ENCODE peak calls at places on chromosomes 11 and 22, in five cellular contexts. N, H, Y, I and W are unnamed samples.

GRCh38 chr11:31856248-31856647 is 45.1 kb upstream of the PAX6 start:
- DNase-seq in H (no peak), Y (no peak), N (no peak), I (peak), W (no peak)

GRCh38 chr22:20550851-20551744 is 43.7 kb downstream of the MED15 start:
- DNase-seq in H (no peak), N (no peak), I (no peak), Y (peak), W (peak)

GRCh38 chr11:96905663-96906062 is 515.9 kb downstream of the JRKL start:
- DNase-seq in Y (no peak), H (no peak), N (no peak), I (no peak), W (no peak)

GRCh38 chr11:111512296-111513239 is at the start of gene BTG4:
- DNase-seq in I (no peak), N (no peak), H (no peak), Y (no peak), W (no peak)

GRCh38 chr11:10694481-10695239 is 1.1 kb upstream of the IRAG1 start:
- DNase-seq in I (no peak), Y (peak), H (no peak), N (no peak), W (peak)

GRCh38 chr11:1435820-1436467 is 46.2 kb downstream of the BRSK2 start:
- DNase-seq in H (no peak), N (no peak), Y (no peak), I (no peak), W (no peak)

GRCh38 chr22:35542972-35543516 is 2.4 kb downstream of the RASD2 start:
- DNase-seq in I (no peak), H (no peak), Y (no peak), N (no peak), W (no peak)

GRCh38 chr11:128422576-128423370 is 164.6 kb downstream of the ETS1 start:
- DNase-seq in Y (no peak), H (no peak), I (no peak), N (no peak), W (no peak)

GRCh38 chr11:118622376-118623290 is 15.2 kb downstream of the PHLDB1 start:
- DNase-seq in H (no peak), I (peak), Y (peak), N (no peak), W (peak)

GRCh38 chr11:36376315-36376887 is 80.3 kb downstream of the PRR5L start:
- DNase-seq in I (no peak), H (peak), N (no peak), Y (no peak), W (peak)

GRCh38 chr11:128720522-128720985 is 26.7 kb downstream of the FLI1 start:
- DNase-seq in N (no peak), I (no peak), H (peak), Y (no peak), W (peak)

GRCh38 chr11:6297831-6298230 is 22.5 kb downstream of the CAVIN3 start:
- DNase-seq in N (no peak), Y (peak), I (peak), H (no peak), W (no peak)

GRCh38 chr11:90237004-90237403 is 14.2 kb upstream of the CHORDC1 start:
- DNase-seq in H (no peak), N (no peak), Y (no peak), I (no peak), W (no peak)

GRCh38 chr22:41446057-41446501 is 522 bp downstream of the TOB2 start:
- DNase-seq in N (no peak), H (peak), I (no peak), Y (no peak), W (no peak)

GRCh38 chr11:75013051-75013450 is 24.3 kb downstream of the NEU3 start:
- DNase-seq in N (no peak), Y (no peak), H (no peak), I (peak), W (no peak)

GRCh38 chr11:19769820-19770219 is 57.2 kb downstream of the NAV2 start:
- DNase-seq in H (no peak), N (no peak), Y (peak), I (peak), W (peak)

GRCh38 chr11:62775646-62776045 is 4.5 kb downstream of the TAF6L start:
- DNase-seq in N (no peak), Y (no peak), I (no peak), H (no peak), W (no peak)

GRCh38 chr22:42170946-42171345 is 40.3 kb upstream of the CYP2D6 start:
- DNase-seq in Y (no peak), N (no peak), I (no peak), H (no peak), W (no peak)

GRCh38 chr22:17102297-17102667 is 17.5 kb downstream of the IL17RA start:
- DNase-seq in Y (no peak), H (no peak), I (no peak), N (no peak), W (no peak)

GRCh38 chr22:43561421-43562178 is 149.8 kb downstream of the MPPED1 start:
- DNase-seq in I (no peak), H (no peak), Y (no peak), N (no peak), W (no peak)
- H3K4me2 ChIP-seq in I (no peak), H (no peak), Y (no peak), N (no peak), W (no peak)

GRCh38 chr11:110069158-110069737 is 23.9 kb upstream of the ZC3H12C start:
- DNase-seq in I (peak), N (no peak), Y (peak), H (no peak), W (peak)
- H3K9ac ChIP-seq in I (peak), N (no peak), Y (no peak), H (no peak), W (no peak)

GRCh38 chr22:23222033-23222840 is 41.9 kb downstream of the BCR start:
- DNase-seq in H (no peak), I (no peak), N (no peak), Y (no peak), W (no peak)

GRCh38 chr22:23222875-23223565 is 42.7 kb downstream of the BCR start:
- DNase-seq in H (no peak), I (no peak), Y (no peak), N (no peak), W (no peak)

GRCh38 chr22:23225337-23225723 is 45.0 kb downstream of the BCR start:
- DNase-seq in N (no peak), Y (no peak), I (no peak), H (no peak), W (no peak)

GRCh38 chr22:23225724-23226496 is 45.6 kb downstream of the BCR start:
- DNase-seq in N (no peak), H (no peak), I (peak), Y (peak), W (peak)

DNA sequence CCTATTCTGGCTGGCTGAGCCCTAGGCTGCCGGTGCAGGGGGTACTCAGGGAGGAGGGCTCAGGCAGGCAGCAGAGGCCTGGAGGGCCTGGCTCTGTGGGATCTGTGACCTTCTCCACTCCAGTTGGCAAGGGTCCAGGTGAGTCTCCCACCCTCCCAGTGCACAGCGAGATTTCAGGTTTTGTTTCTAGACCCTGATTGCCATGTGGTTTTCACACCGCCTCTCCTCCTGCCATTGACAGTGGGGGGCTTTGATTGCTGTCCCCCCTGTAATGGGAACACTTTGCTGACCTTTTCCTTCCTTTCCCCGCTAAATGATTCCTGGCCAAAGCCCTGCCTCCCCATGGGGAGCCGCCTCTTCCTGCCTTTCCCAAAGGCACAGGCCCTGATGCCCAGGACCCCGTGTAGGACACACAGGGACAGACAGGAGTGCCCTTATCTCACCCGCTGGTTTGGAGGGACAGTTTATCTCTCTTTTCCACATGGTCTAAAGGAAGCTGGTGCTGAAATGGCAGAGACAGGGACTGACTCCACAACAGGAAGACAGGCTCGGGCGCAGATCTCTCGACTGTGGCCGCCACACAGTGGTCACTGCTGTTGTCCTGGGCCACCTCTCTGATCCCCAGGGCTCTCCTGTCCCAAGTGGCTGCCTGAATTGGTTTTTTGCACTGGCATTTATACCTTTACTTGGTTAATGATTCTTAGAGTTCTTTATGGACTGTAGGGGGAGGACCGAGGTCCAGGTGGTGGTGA is 43.4 kb downstream of the BCR start:
- DNase-seq in N (no peak), I (no peak), H (no peak), Y (no peak), W (no peak)
- H3K4me2 ChIP-seq in N (no peak), I (no peak), H (no peak), Y (no peak), W (no peak)

GRCh38 chr11:64036081-64037026 is 623 bp downstream of the FLRT1 start:
- DNase-seq in N (no peak), Y (peak), I (peak), H (no peak), W (peak)
- H3K9ac ChIP-seq in N (no peak), Y (no peak), I (no peak), H (peak), W (peak)

GRCh38 chr11:34356576-34356917 is 1.3 kb downstream of the ABTB2 start:
- DNase-seq in I (no peak), H (no peak), Y (peak), N (no peak), W (peak)

GRCh38 chr11:34356130-34356529 is 1.7 kb downstream of the ABTB2 start:
- DNase-seq in H (no peak), I (no peak), Y (no peak), N (no peak), W (no peak)

GRCh38 chr11:34356918-34357645 is 728 bp downstream of the ABTB2 start:
- DNase-seq in H (peak), N (no peak), I (peak), Y (peak), W (peak)

GRCh38 chr11:34355726-34356125 is 2.1 kb downstream of the ABTB2 start:
- DNase-seq in H (no peak), N (no peak), I (no peak), Y (no peak), W (no peak)

GRCh38 chr11:34354782-34355181 is 3.0 kb downstream of the ABTB2 start:
- DNase-seq in N (no peak), H (no peak), Y (peak), I (peak), W (peak)
- H3K4me2 ChIP-seq in N (no peak), H (no peak), Y (peak), I (peak), W (peak)

DNA sequence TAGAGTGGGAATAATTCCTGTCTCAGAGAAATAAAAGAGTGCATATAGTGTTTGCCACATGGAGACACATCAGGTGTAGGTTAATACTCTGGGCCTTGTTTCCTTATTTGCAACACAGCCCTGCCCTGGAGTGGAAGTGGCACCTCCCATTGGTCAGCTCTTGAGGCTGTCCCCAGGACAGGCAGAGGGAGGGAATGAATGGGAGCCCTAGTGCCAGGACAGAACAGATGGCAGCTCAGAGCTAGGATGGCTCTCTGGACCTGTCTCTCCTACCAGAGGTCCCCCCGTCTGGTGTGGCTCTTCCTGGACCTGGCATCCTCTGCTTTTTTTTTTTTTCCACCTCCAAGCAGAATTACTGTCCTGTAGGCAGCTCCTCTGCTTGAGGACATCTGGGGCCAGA is 35.6 kb downstream of the LIMK2 start:
- DNase-seq in N (no peak), H (no peak), Y (no peak), I (no peak), W (no peak)
- H3K9ac ChIP-seq in N (no peak), H (no peak), Y (no peak), I (no peak), W (peak)

GRCh38 chr11:80719292-80719646 is 1278.4 kb upstream of the TENM4 start:
- DNase-seq in H (no peak), Y (no peak), I (no peak), N (no peak), W (no peak)
- H3K4me2 ChIP-seq in H (no peak), Y (no peak), I (no peak), N (no peak), W (no peak)